ENCODE peak calls at places on chromosome 16, in ten cellular contexts. F, K, D, E, L, W, H, M, B and G are unnamed samples.

GRCh38 chr16:77057161-77057736 is 133.7 kb upstream of the MON1B start:
- DNase-seq in F (no peak), W (no peak), E (no peak), B (no peak), D (no peak), K (no peak), H (no peak), M (no peak), L (no peak), G (no peak)

GRCh38 chr16:3283525-3284447 is 495 bp downstream of the ZNF263 start:
- DNase-seq in E (no peak), K (peak; percentile 4), B (peak; percentile 25), M (no peak), D (no peak), H (peak; percentile 34), W (no peak), L (no peak), F (no peak), G (peak; percentile 22)

GRCh38 chr16:85941863-85942644 is 43.1 kb downstream of the IRF8 start:
- DNase-seq in F (no peak), K (no peak), D (no peak), H (no peak), B (no peak), M (no peak), L (no peak), W (no peak), E (no peak), G (no peak)

GRCh38 chr16:6714510-6714909 is 618.1 kb upstream of the RBFOX1 start:
- DNase-seq in B (no peak), M (no peak), H (no peak), K (no peak), D (no peak), E (no peak), L (no peak), F (no peak), W (no peak), G (no peak)

GRCh38 chr16:88449267-88449561 is 3.9 kb upstream of the ZFPM1 start:
- DNase-seq in E (no peak), W (no peak), D (no peak), B (peak; percentile 78), F (no peak), K (no peak), H (no peak), L (no peak), M (no peak), G (peak; percentile 49)

GRCh38 chr16:87691686-87692079 is 74.1 kb downstream of the KLHDC4 start:
- DNase-seq in M (no peak), F (no peak), D (no peak), W (no peak), L (no peak), K (no peak), E (no peak), H (no peak), B (no peak), G (no peak)

GRCh38 chr16:11572301-11572995 is 14.3 kb downstream of the LITAF start:
- DNase-seq in K (no peak), B (no peak), E (no peak), L (no peak), W (no peak), D (peak; percentile 67), F (no peak), M (no peak), H (no peak), G (no peak)

GRCh38 chr16:17414916-17415315 is 55.8 kb downstream of the XYLT1 start:
- DNase-seq in W (no peak), D (no peak), E (no peak), B (no peak), K (no peak), M (no peak), L (no peak), F (no peak), H (no peak), G (no peak)

GRCh38 chr16:4465977-4466779 is 8.2 kb downstream of the NMRAL1 start:
- DNase-seq in F (peak; percentile 27), D (no peak), E (no peak), W (no peak), M (no peak), B (peak; percentile 30), K (no peak), L (no peak), H (no peak), G (no peak)

GRCh38 chr16:66714062-66714461 is 17.5 kb upstream of the CMTM4 start:
- DNase-seq in D (no peak), L (no peak), M (no peak), W (no peak), B (no peak), K (no peak), F (no peak), H (no peak), E (no peak), G (no peak)

GRCh38 chr16:1941162-1941923 is 1.7 kb downstream of the MSRB1 start:
- DNase-seq in E (no peak), M (no peak), H (no peak), D (no peak), L (peak; percentile 49), K (peak; percentile 74), W (no peak), F (peak; percentile 56), B (no peak), G (no peak)

GRCh38 chr16:87764600-87765472 is 950 bp downstream of the KLHDC4 start:
- DNase-seq in B (no peak), E (no peak), F (no peak), K (no peak), M (no peak), H (no peak), W (no peak), D (no peak), L (no peak), G (no peak)

GRCh38 chr16:68081796-68082567 is 3.2 kb upstream of the NFATC3 start:
- DNase-seq in D (no peak), W (no peak), B (no peak), H (no peak), M (no peak), F (no peak), K (no peak), L (no peak), E (peak; percentile 53), G (no peak)

GRCh38 chr16:64950262-64950661 is 171.6 kb downstream of the CDH11 start:
- DNase-seq in E (no peak), M (no peak), B (no peak), D (no peak), H (no peak), K (no peak), F (no peak), W (no peak), L (no peak), G (peak; percentile 27)

GRCh38 chr16:81891734-81892364 is 112.8 kb downstream of the PLCG2 start:
- DNase-seq in K (peak; percentile 13), D (no peak), H (no peak), M (no peak), E (no peak), B (no peak), W (no peak), F (no peak), L (no peak), G (no peak)

DNA sequence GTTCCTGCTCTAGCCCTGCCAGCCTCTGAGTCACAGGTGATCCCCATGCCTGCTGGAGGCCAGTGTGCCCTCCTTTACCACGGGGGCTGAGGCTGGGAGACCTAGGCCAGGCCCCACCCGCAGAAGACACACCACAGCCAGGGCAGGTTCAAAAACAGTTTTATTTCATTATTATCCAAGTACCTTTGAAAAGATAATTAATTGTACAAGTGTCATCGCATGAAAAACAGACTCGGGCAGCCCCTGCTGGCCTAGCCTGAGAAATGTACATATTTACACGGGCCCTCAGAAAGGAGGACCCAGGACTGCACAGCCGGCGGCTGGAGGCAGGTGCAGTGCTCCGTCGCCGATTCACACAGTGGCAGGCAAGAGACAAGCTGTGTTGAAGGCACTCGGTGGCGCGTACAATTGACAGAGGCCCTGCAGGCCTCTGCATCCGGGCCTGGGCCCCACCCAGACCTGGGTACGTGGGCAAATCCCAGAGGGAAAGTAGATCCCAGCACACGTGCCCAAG is 4.4 kb downstream of the PDIA2 start:
- DNase-seq in K (no peak), F (no peak), D (no peak), L (no peak), E (no peak), M (no peak), W (no peak), B (no peak), H (no peak), G (peak; percentile 34)
- TF ChIP-seq CTCF in K (no peak), F (no peak), D (no peak), L (no peak), E (no peak), M (no peak), W (no peak), B (no peak), H (no peak), G (peak; percentile 44)

DNA sequence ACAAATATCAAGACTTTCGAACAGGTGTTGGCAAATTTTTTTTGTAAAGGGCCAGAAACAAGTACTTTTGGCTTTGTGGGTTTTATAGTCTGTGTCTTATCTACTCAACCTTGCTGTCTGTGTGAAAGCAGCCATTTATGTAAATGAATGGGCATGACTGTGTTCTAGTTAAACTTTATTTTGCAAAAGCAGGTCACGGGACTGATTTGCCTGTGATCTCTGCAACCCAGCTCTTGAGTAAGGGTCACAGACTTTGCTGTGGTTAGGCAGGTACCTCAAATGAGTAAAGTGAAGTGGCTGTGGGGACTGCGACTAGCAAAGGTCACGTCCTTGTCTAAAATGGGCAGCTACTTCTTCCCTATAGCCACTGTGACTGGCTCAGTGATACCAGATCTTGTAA is 136.5 kb downstream of the FTO start:
- DNase-seq in M (peak; percentile 20), F (no peak), H (no peak), E (no peak), W (no peak), L (no peak), K (no peak), B (no peak), D (no peak), G (no peak)
- TF ChIP-seq CTCF in M (no peak), F (no peak), H (no peak), E (no peak), W (no peak), L (no peak), K (no peak), B (no peak), D (no peak), G (no peak)

DNA sequence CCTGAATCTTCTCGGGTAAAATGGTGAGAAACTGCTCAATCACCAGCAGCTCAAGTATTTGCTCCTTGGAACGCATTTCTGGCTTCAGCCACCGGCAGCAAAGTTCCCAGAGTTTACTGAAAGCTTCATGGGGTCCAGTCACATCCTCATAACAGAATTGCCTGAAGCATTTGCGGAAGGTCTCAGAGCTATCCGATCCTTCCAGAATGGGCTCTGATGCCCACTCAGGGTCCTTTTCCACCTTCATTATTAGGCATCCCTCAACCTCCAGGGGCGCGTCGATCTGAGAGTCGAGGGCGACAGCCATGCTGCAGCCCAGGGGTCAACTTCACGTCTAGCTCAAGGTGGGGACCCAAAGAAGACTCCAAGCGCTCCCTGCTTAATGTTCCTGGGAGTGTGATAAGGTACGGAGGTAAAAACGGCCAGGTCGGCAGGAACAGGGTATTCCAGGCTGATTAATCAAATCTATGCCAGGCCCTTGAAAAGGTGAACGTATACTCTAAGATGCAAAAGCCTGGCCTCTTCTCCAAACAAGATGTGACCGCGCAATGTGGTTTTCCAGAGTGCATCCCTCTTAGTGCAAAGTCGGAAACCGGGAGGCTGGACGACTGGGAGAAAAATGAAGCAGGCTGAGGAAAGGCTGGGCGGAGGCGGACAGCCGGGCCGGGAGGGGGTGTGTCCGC is 683 bp downstream of the ZKSCAN2 start:
- DNase-seq in F (peak; percentile 23), M (no peak), K (peak; percentile 20), H (no peak), D (peak; percentile 62), B (peak; percentile 24), L (peak; percentile 40), W (peak; percentile 31), E (no peak), G (peak; percentile 39)
- TF ChIP-seq CTCF in F (peak; percentile 14), M (no peak), K (no peak), H (no peak), D (no peak), B (no peak), L (no peak), W (peak; percentile 22), E (no peak), G (peak; percentile 15)

GRCh38 chr16:83746611-83747010 is 61.2 kb upstream of the HSBP1 start:
- DNase-seq in H (no peak), D (peak; percentile 3), F (no peak), W (no peak), E (no peak), M (no peak), B (no peak), K (no peak), L (no peak), G (no peak)
- TF ChIP-seq CTCF in H (no peak), D (no peak), F (no peak), W (no peak), E (no peak), M (no peak), B (no peak), K (no peak), L (no peak), G (no peak)